ENCODE peak calls at places on chromosomes 6 and 20, in seven cellular contexts. T is central memory CD8-positive, alpha-beta T cell; M is activated T-cell treated with anti-CD3 and anti-CD28 coated beads, Interleukin-2, amount 50 U/mL, for 72 hours; J is lower lobe of right lung; S is mucosa of descending colon; L is naive thymus-derived CD4-positive, alpha-beta T cell; K is naive B cell. I is an unnamed sample.

GRCh38 chr20:38827770-38828281 is 22.3 kb downstream of the PPP1R16B start:
- ATAC-seq in T (peak), L (no peak), K (no peak), M (peak), S (no peak), J (no peak), I (no peak)

GRCh38 chr6:162099685-162100084 is 627.9 kb downstream of the PRKN start:
- ATAC-seq in L (peak), J (peak), K (no peak), S (no peak), M (peak), T (no peak), I (peak)

GRCh38 chr6:912871-913663 is 220.1 kb upstream of the EXOC2 start:
- ATAC-seq in T (no peak), M (no peak), L (no peak), K (no peak), S (peak), J (peak), I (peak)

GRCh38 chr20:46076806-46077205 is 13.0 kb downstream of the NCOA5 start:
- ATAC-seq in K (no peak), J (no peak), L (no peak), M (no peak), T (no peak), S (no peak), I (no peak)

GRCh38 chr6:155314773-155315515 is 660 bp upstream of the TFB1M start:
- ATAC-seq in K (peak), T (peak), L (peak), M (peak), J (peak), S (peak), I (peak)

GRCh38 chr6:36609582-36609981 is 15.4 kb downstream of the SRSF3 start:
- ATAC-seq in M (peak), L (peak), T (no peak), K (peak), J (no peak), S (peak), I (peak)

GRCh38 chr6:167113047-167113446 is 9.8 kb upstream of the CCR6 start:
- ATAC-seq in T (no peak), K (peak), M (no peak), S (peak), J (no peak), L (no peak), I (peak)

GRCh38 chr6:55578537-55579363 is at the start of gene HMGCLL1:
- ATAC-seq in L (peak), K (no peak), M (no peak), S (peak), T (no peak), J (peak), I (peak)

GRCh38 chr6:44778513-44778912 is 391.0 kb downstream of the CDC5L start:
- ATAC-seq in K (no peak), J (no peak), S (no peak), T (no peak), M (no peak), L (no peak), I (no peak)

GRCh38 chr6:4380881-4381281 is 245.5 kb upstream of the ECI2 start:
- ATAC-seq in T (no peak), K (no peak), M (no peak), S (no peak), L (no peak), J (no peak), I (no peak)

GRCh38 chr20:25508083-25508770 is 77.1 kb downstream of the NINL start:
- ATAC-seq in K (no peak), M (no peak), L (no peak), J (peak), S (peak), T (no peak), I (no peak)

GRCh38 chr6:53015486-53015885 is 20.4 kb upstream of the GSTA4 start:
- ATAC-seq in K (no peak), S (no peak), L (no peak), T (no peak), J (no peak), M (no peak), I (no peak)

I was measured in esophagus mucosa.